ENCODE peak calls at places on chromosomes 7 and 10, in five cellular contexts. One of them, this sample, is unnamed.

GRCh38 chr10:20893297-20893696 is 3.8 kb downstream of the NEBL start:
- DNase-seq in foreskin fibroblast: no peak
- DNase-seq in activated CD8-positive, alpha-beta T cell treated with anti-CD3 and anti-CD28 coated beads for 36 hours: no peak
- DNase-seq in substantia nigra: no peak
- DNase-seq in activated CD8-positive, alpha-beta memory T cell treated with anti-CD3 and anti-CD28 coated beads, Interleukin-2, amount 50 U/mL, for 48 hours: no peak
- DNase-seq in this sample: no peak

GRCh38 chr10:1217237-1217587 is 161.0 kb downstream of the WDR37 start:
- DNase-seq in foreskin fibroblast: no peak
- DNase-seq in substantia nigra: no peak
- DNase-seq in activated CD8-positive, alpha-beta T cell treated with anti-CD3 and anti-CD28 coated beads for 36 hours: no peak
- DNase-seq in activated CD8-positive, alpha-beta memory T cell treated with anti-CD3 and anti-CD28 coated beads, Interleukin-2, amount 50 U/mL, for 48 hours: no peak
- DNase-seq in this sample: no peak

GRCh38 chr7:102030696-102031095 is 213.3 kb downstream of the CUX1 start:
- DNase-seq in activated CD8-positive, alpha-beta T cell treated with anti-CD3 and anti-CD28 coated beads for 36 hours: no peak
- DNase-seq in activated CD8-positive, alpha-beta memory T cell treated with anti-CD3 and anti-CD28 coated beads, Interleukin-2, amount 50 U/mL, for 48 hours: no peak
- DNase-seq in substantia nigra: no peak
- DNase-seq in foreskin fibroblast: no peak
- DNase-seq in this sample: no peak

GRCh38 chr10:68332259-68333057 is at the start of gene PBLD:
- DNase-seq in activated CD8-positive, alpha-beta T cell treated with anti-CD3 and anti-CD28 coated beads for 36 hours: peak; percentile 70
- DNase-seq in foreskin fibroblast: peak; percentile 52
- DNase-seq in substantia nigra: peak; percentile 67
- DNase-seq in activated CD8-positive, alpha-beta memory T cell treated with anti-CD3 and anti-CD28 coated beads, Interleukin-2, amount 50 U/mL, for 48 hours: peak; percentile 84
- DNase-seq in this sample: no peak

GRCh38 chr10:89440262-89440661 is 25.9 kb downstream of the IFIT5 start:
- DNase-seq in activated CD8-positive, alpha-beta memory T cell treated with anti-CD3 and anti-CD28 coated beads, Interleukin-2, amount 50 U/mL, for 48 hours: no peak
- DNase-seq in foreskin fibroblast: no peak
- DNase-seq in substantia nigra: no peak
- DNase-seq in activated CD8-positive, alpha-beta T cell treated with anti-CD3 and anti-CD28 coated beads for 36 hours: no peak
- DNase-seq in this sample: no peak

GRCh38 chr10:101814466-101815041 is 3.7 kb downstream of the OGA start:
- DNase-seq in activated CD8-positive, alpha-beta memory T cell treated with anti-CD3 and anti-CD28 coated beads, Interleukin-2, amount 50 U/mL, for 48 hours: peak; percentile 17
- DNase-seq in substantia nigra: no peak
- DNase-seq in foreskin fibroblast: no peak
- DNase-seq in activated CD8-positive, alpha-beta T cell treated with anti-CD3 and anti-CD28 coated beads for 36 hours: no peak
- DNase-seq in this sample: no peak

GRCh38 chr10:12945709-12946359 is 55.7 kb downstream of the CCDC3 start:
- DNase-seq in substantia nigra: no peak
- DNase-seq in foreskin fibroblast: no peak
- DNase-seq in activated CD8-positive, alpha-beta memory T cell treated with anti-CD3 and anti-CD28 coated beads, Interleukin-2, amount 50 U/mL, for 48 hours: no peak
- DNase-seq in activated CD8-positive, alpha-beta T cell treated with anti-CD3 and anti-CD28 coated beads for 36 hours: peak; percentile 2
- DNase-seq in this sample: no peak

GRCh38 chr10:61047788-61048560 is 104.0 kb upstream of the RHOBTB1 start:
- DNase-seq in substantia nigra: no peak
- DNase-seq in activated CD8-positive, alpha-beta T cell treated with anti-CD3 and anti-CD28 coated beads for 36 hours: no peak
- DNase-seq in foreskin fibroblast: no peak
- DNase-seq in activated CD8-positive, alpha-beta memory T cell treated with anti-CD3 and anti-CD28 coated beads, Interleukin-2, amount 50 U/mL, for 48 hours: no peak
- DNase-seq in this sample: no peak

GRCh38 chr10:122164028-122164601 is 107.0 kb upstream of the BTBD16 start:
- DNase-seq in substantia nigra: peak; percentile 18
- DNase-seq in activated CD8-positive, alpha-beta memory T cell treated with anti-CD3 and anti-CD28 coated beads, Interleukin-2, amount 50 U/mL, for 48 hours: no peak
- DNase-seq in foreskin fibroblast: no peak
- DNase-seq in activated CD8-positive, alpha-beta T cell treated with anti-CD3 and anti-CD28 coated beads for 36 hours: no peak
- DNase-seq in this sample: no peak

GRCh38 chr7:97004237-97004930 is 969 bp upstream of the DLX6 start:
- DNase-seq in foreskin fibroblast: no peak
- DNase-seq in activated CD8-positive, alpha-beta memory T cell treated with anti-CD3 and anti-CD28 coated beads, Interleukin-2, amount 50 U/mL, for 48 hours: no peak
- DNase-seq in activated CD8-positive, alpha-beta T cell treated with anti-CD3 and anti-CD28 coated beads for 36 hours: no peak
- DNase-seq in substantia nigra: no peak
- DNase-seq in this sample: no peak

GRCh38 chr10:43230909-43231522 is 35.8 kb downstream of the RASGEF1A start:
- DNase-seq in substantia nigra: no peak
- DNase-seq in activated CD8-positive, alpha-beta memory T cell treated with anti-CD3 and anti-CD28 coated beads, Interleukin-2, amount 50 U/mL, for 48 hours: peak; percentile 54
- DNase-seq in foreskin fibroblast: no peak
- DNase-seq in activated CD8-positive, alpha-beta T cell treated with anti-CD3 and anti-CD28 coated beads for 36 hours: no peak
- DNase-seq in this sample: no peak

GRCh38 chr7:25779002-25779546 is 372.9 kb upstream of the NFE2L3 start:
- DNase-seq in foreskin fibroblast: no peak
- DNase-seq in substantia nigra: no peak
- DNase-seq in activated CD8-positive, alpha-beta memory T cell treated with anti-CD3 and anti-CD28 coated beads, Interleukin-2, amount 50 U/mL, for 48 hours: no peak
- DNase-seq in activated CD8-positive, alpha-beta T cell treated with anti-CD3 and anti-CD28 coated beads for 36 hours: no peak
- DNase-seq in this sample: no peak

GRCh38 chr7:77788327-77788902 is 9.8 kb downstream of the TMEM60 start:
- DNase-seq in foreskin fibroblast: no peak
- DNase-seq in activated CD8-positive, alpha-beta memory T cell treated with anti-CD3 and anti-CD28 coated beads, Interleukin-2, amount 50 U/mL, for 48 hours: no peak
- DNase-seq in substantia nigra: no peak
- DNase-seq in activated CD8-positive, alpha-beta T cell treated with anti-CD3 and anti-CD28 coated beads for 36 hours: no peak
- DNase-seq in this sample: no peak

GRCh38 chr7:137774793-137775201 is 72.0 kb downstream of the DGKI start:
- DNase-seq in substantia nigra: no peak
- DNase-seq in activated CD8-positive, alpha-beta memory T cell treated with anti-CD3 and anti-CD28 coated beads, Interleukin-2, amount 50 U/mL, for 48 hours: no peak
- DNase-seq in foreskin fibroblast: peak; percentile 14
- DNase-seq in activated CD8-positive, alpha-beta T cell treated with anti-CD3 and anti-CD28 coated beads for 36 hours: peak; percentile 4
- DNase-seq in this sample: no peak

GRCh38 chr10:84493951-84494848 is 165.8 kb downstream of the CCSER2 start:
- DNase-seq in activated CD8-positive, alpha-beta T cell treated with anti-CD3 and anti-CD28 coated beads for 36 hours: no peak
- DNase-seq in activated CD8-positive, alpha-beta memory T cell treated with anti-CD3 and anti-CD28 coated beads, Interleukin-2, amount 50 U/mL, for 48 hours: no peak
- DNase-seq in substantia nigra: no peak
- DNase-seq in foreskin fibroblast: peak; percentile 49
- DNase-seq in this sample: no peak

GRCh38 chr10:113319450-113319849 is 233.4 kb upstream of the HABP2 start:
- DNase-seq in activated CD8-positive, alpha-beta T cell treated with anti-CD3 and anti-CD28 coated beads for 36 hours: no peak
- DNase-seq in substantia nigra: no peak
- DNase-seq in foreskin fibroblast: no peak
- DNase-seq in activated CD8-positive, alpha-beta memory T cell treated with anti-CD3 and anti-CD28 coated beads, Interleukin-2, amount 50 U/mL, for 48 hours: no peak
- DNase-seq in this sample: no peak

GRCh38 chr7:157943561-157943960 is 606.8 kb downstream of the DNAJB6 start:
- DNase-seq in substantia nigra: no peak
- DNase-seq in foreskin fibroblast: no peak
- DNase-seq in activated CD8-positive, alpha-beta memory T cell treated with anti-CD3 and anti-CD28 coated beads, Interleukin-2, amount 50 U/mL, for 48 hours: peak; percentile 13
- DNase-seq in activated CD8-positive, alpha-beta T cell treated with anti-CD3 and anti-CD28 coated beads for 36 hours: no peak
- DNase-seq in this sample: no peak

GRCh38 chr10:50447691-50448090 is 176.1 kb downstream of the SGMS1 start:
- DNase-seq in foreskin fibroblast: no peak
- DNase-seq in activated CD8-positive, alpha-beta memory T cell treated with anti-CD3 and anti-CD28 coated beads, Interleukin-2, amount 50 U/mL, for 48 hours: no peak
- DNase-seq in substantia nigra: no peak
- DNase-seq in activated CD8-positive, alpha-beta T cell treated with anti-CD3 and anti-CD28 coated beads for 36 hours: no peak
- DNase-seq in this sample: no peak

GRCh38 chr7:92645531-92646061 is 55.4 kb upstream of the FAM133B start:
- DNase-seq in activated CD8-positive, alpha-beta T cell treated with anti-CD3 and anti-CD28 coated beads for 36 hours: peak; percentile 43
- DNase-seq in activated CD8-positive, alpha-beta memory T cell treated with anti-CD3 and anti-CD28 coated beads, Interleukin-2, amount 50 U/mL, for 48 hours: no peak
- DNase-seq in foreskin fibroblast: no peak
- DNase-seq in substantia nigra: no peak
- DNase-seq in this sample: no peak

GRCh38 chr10:44780461-44780860 is 130.7 kb upstream of the TMEM72 start:
- DNase-seq in substantia nigra: no peak
- DNase-seq in foreskin fibroblast: no peak
- DNase-seq in activated CD8-positive, alpha-beta T cell treated with anti-CD3 and anti-CD28 coated beads for 36 hours: no peak
- DNase-seq in activated CD8-positive, alpha-beta memory T cell treated with anti-CD3 and anti-CD28 coated beads, Interleukin-2, amount 50 U/mL, for 48 hours: no peak
- DNase-seq in this sample: no peak

GRCh38 chr7:26200113-26200443 is 468 bp downstream of the HNRNPA2B1 start:
- DNase-seq in activated CD8-positive, alpha-beta T cell treated with anti-CD3 and anti-CD28 coated beads for 36 hours: peak; percentile 85
- DNase-seq in activated CD8-positive, alpha-beta memory T cell treated with anti-CD3 and anti-CD28 coated beads, Interleukin-2, amount 50 U/mL, for 48 hours: peak; percentile 93
- DNase-seq in foreskin fibroblast: no peak
- DNase-seq in substantia nigra: peak; percentile 41
- DNase-seq in this sample: no peak